ENCODE peak calls at places on chromosome 3, in seven cellular contexts. P, T, C, M, H, G and Y are unnamed samples. For H3K27me3, the result is how much of the 10 kb centered on the place peaks cover.

GRCh38 chr3:56323986-56324420 is 144.3 kb downstream of the ERC2 start:
- DNase-seq in C (peak), H (no peak), P (no peak), T (no peak), G (no peak), M (no peak), Y (no peak)

GRCh38 chr3:196016485-196016884 is 65.4 kb downstream of the TFRC start:
- DNase-seq in P (no peak), C (peak), H (no peak), T (no peak), G (no peak), M (no peak), Y (no peak)

GRCh38 chr3:171615281-171615680 is 155.1 kb upstream of the TNIK start:
- DNase-seq in M (no peak), H (no peak), T (no peak), P (no peak), C (no peak), G (no peak), Y (no peak)

GRCh38 chr3:87191175-87191574 is 35.9 kb upstream of the CHMP2B start:
- DNase-seq in C (no peak), T (no peak), M (no peak), G (no peak), H (no peak), P (no peak), Y (no peak)

GRCh38 chr3:9340450-9341009 is 22.3 kb upstream of the THUMPD3 start:
- DNase-seq in C (peak), T (no peak), M (no peak), G (no peak), H (no peak), P (peak), Y (no peak)

GRCh38 chr3:136385457-136385856 is 135.3 kb downstream of the PCCB start:
- DNase-seq in M (no peak), G (no peak), C (no peak), H (no peak), P (no peak), T (no peak), Y (no peak)

GRCh38 chr3:172213765-172214358 is 174.5 kb downstream of the FNDC3B start:
- DNase-seq in M (no peak), C (no peak), H (no peak), T (no peak), P (no peak), G (no peak), Y (no peak)

GRCh38 chr3:102810937-102811336 is 376.1 kb downstream of the ZPLD1 start:
- DNase-seq in M (no peak), G (no peak), P (no peak), H (no peak), C (no peak), T (no peak), Y (no peak)

GRCh38 chr3:13484861-13485590 is 4.9 kb downstream of the HDAC11 start:
- DNase-seq in H (peak), T (peak), G (peak), M (peak), P (peak), C (peak), Y (peak)

GRCh38 chr3:124351430-124352142 is 359.7 kb upstream of the ROPN1 start:
- DNase-seq in C (peak), T (no peak), H (no peak), G (no peak), P (peak), M (peak), Y (no peak)

GRCh38 chr3:157127831-157128767 is 31.8 kb downstream of the CCNL1 start:
- DNase-seq in M (peak), H (no peak), T (peak), G (peak), C (peak), P (peak), Y (peak)

GRCh38 chr3:120093923-120094775 is at the start of gene GSK3B:
- DNase-seq in C (peak), P (no peak), G (peak), T (peak), H (peak), M (no peak), Y (peak)

GRCh38 chr3:149763565-149763964 is 11.3 kb upstream of the COMMD2 start:
- DNase-seq in P (peak), T (no peak), C (no peak), M (no peak), H (no peak), G (no peak), Y (no peak)

GRCh38 chr3:177512945-177513671 is 315.8 kb upstream of the TBL1XR1 start:
- DNase-seq in T (no peak), H (no peak), P (no peak), G (no peak), M (no peak), C (no peak), Y (no peak)

GRCh38 chr3:75332784-75333183 is 331.3 kb upstream of the FRG2C start:
- DNase-seq in M (no peak), H (no peak), C (no peak), P (no peak), G (no peak), T (no peak), Y (no peak)

GRCh38 chr3:64053581-64053980 is 30.3 kb upstream of the PSMD6 start:
- DNase-seq in T (no peak), H (no peak), C (no peak), G (no peak), M (no peak), P (no peak), Y (no peak)

DNA sequence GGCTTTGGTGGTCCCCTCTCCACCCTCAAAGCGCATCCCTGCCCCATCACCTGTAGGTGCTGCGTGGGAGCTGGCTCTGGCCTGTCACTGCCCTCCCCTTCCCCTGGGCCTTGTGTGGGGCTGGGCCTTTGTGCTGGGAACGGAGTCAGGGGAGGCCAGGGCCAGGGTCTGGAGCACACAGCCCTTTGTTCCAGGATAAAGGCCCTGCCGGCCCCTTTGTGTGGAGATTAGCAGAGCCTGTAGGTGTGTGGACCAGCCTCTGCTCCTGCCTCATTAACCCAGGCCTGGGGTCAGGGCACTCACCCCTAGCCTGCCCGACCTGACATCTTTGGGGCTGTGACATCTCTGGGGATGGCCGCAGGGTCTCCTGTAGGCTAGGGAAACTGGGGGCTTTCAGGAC is 8.9 kb downstream of the EPHB3 start:
- DNase-seq in M (no peak), P (no peak), G (no peak), C (no peak), T (no peak), H (no peak), Y (no peak)
- H3K27me3 ChIP-seq in M (under half), P (under half), G (under half), C (under half), T (under half), H (under half), Y (under half)

DNA sequence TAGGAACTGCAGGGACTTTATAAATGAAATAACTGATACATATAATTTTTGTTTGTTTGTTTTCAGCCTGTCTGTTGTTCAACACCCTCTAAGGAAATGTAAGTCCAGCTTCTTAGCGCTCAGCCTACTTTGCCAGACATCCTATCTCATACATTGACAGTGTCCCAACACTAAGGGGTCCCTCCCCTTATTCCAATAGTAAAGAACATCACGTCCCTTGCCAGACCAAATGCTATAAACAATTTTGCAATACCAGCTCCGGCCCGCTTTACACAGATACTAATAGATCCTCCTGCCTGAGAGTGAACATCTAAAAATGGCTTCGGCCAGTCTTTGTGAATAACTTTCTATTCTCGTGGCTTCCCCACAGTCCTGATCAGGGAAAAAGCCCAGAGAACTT is 4.5 kb upstream of the TAFA4 start:
- DNase-seq in C (no peak), P (no peak), G (no peak), M (no peak), H (no peak), T (no peak), Y (no peak)
- H3K27me3 ChIP-seq in C (under half), P (under half), G (under half), M (under half), H (under half), T (under half), Y (under half)

GRCh38 chr3:147409143-147410121 is at the start of gene ZIC1:
- DNase-seq in H (no peak), G (no peak), T (no peak), P (no peak), M (peak), C (peak), Y (no peak)
- H3K27me3 ChIP-seq in H (half or more), G (under half), T (under half), P (half or more), M (under half), C (under half), Y (under half)

GRCh38 chr3:46889381-46890110 is 12.0 kb downstream of the PTH1R start:
- DNase-seq in M (no peak), G (no peak), T (no peak), C (no peak), H (no peak), P (no peak), Y (peak)

GRCh38 chr3:46888705-46889104 is 11.2 kb downstream of the PTH1R start:
- DNase-seq in H (no peak), T (no peak), G (no peak), C (no peak), M (no peak), P (no peak), Y (peak)

GRCh38 chr3:46890132-46890531 is 12.6 kb downstream of the PTH1R start:
- DNase-seq in C (no peak), P (no peak), H (no peak), G (no peak), M (no peak), T (no peak), Y (peak)

GRCh38 chr3:46885612-46886011 is 8.1 kb downstream of the PTH1R start:
- DNase-seq in G (no peak), M (no peak), H (no peak), T (no peak), P (no peak), C (no peak), Y (no peak)

DNA sequence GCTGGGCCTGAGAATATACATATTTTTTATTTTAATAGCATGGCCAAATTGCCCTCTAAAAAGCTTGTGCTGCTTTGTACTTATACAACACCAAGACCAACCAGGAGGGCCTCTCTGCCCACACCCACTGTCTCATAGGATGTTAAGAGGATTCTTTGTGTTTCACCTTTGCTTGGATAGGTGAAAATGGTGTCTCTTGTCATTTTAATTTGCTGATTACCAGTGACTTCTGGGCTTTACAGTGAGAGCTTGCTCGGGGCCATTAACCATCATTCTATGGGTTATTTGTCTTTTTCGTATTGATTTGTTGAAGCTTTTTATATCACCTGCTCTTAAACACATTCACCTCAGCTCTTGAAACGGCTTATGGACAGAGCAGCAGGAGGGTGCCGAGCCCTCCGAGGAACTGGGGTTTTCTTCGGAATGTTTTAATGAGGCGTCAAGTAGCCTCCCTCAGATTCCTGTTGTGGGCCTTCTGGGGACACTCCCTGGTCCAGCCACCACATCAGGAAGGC is 10.5 kb downstream of the PTH1R start:
- DNase-seq in M (no peak), C (no peak), H (no peak), T (no peak), G (no peak), P (no peak), Y (peak)
- H3K27me3 ChIP-seq in M (under half), C (under half), H (under half), T (under half), G (under half), P (under half), Y (under half)

DNA sequence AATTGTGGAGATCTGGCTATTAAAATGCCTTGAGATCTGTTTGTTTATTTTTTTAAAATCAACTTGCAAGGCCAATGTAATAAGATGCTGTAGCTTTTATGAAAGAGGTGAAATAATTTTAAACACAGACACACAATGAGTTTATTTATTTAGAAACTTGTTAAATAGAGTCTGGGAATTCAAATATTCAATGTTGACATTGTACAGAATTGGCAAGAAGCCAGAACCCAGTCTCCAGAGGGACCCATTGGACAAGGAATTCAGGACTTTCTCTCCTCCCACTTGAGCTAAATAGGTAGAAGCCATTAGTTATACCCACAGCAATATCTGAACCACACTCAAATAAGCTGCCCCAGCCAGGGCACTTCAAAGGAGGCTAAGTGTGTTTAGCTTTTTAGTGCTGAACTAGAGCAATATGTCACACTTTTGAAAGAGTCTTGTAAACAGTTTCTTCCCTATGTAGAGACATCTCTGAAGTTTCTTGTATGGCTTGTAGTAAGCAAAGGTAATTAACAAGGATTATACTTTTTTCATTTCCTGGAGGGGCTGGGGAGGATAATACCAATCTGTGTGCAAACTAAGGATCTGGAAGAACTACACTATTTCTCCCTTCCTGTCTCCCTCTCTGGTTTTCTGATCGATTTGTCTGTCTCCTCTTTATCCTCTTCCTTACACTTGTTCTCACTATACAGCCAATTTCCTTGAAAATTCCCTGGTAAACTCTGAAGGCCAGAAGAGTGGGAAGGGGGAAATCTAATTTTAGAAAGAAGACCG is 6.0 kb downstream of the MECOM start:
- DNase-seq in G (no peak), M (no peak), T (no peak), H (no peak), P (no peak), C (no peak), Y (no peak)
- H3K27me3 ChIP-seq in G (under half), M (under half), T (under half), H (half or more), P (under half), C (half or more), Y (under half)

DNA sequence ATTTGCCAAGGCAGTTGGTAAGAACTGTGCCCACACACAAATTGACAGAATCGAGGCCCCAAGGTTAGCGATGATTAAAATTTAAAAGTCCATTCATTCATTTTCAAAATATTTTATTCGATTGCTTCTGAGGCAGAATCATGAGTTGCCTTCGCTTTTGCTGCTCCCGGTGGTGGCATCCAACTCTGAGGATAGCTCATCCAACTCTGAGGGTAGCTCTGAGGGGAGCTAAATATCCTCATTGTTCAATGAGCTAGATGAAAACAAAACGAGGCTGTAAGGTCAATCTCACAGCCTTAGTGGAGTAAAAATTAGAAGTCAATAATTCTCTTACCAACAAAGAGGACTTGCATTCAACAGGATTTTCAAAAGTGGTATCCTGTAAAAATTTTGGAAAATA is 901 bp upstream of the CHL1 start:
- DNase-seq in M (no peak), P (no peak), G (no peak), H (no peak), C (no peak), T (no peak), Y (no peak)
- H3K27me3 ChIP-seq in M (under half), P (under half), G (under half), H (under half), C (under half), T (under half), Y (under half)

DNA sequence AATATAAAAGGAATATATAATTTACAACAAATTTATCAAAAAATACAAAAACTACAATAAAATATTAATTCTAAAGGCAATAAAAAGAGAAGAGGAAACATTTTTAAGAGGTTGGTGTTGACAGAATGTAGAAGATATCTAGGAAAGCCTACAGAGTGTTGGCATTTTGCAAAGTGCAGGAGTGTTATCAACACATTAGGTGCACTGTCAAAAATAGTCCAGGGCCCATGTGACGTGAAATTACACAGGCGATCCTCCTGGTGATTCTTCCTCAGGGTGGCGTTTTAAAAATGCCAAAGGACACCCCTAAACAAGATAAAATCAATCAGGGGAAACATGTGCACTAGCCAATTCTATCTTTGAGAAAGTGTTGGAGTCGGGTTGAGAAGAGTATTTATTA is 222.7 kb downstream of the ARPP21 start:
- DNase-seq in P (no peak), H (no peak), C (no peak), T (no peak), G (no peak), M (no peak), Y (no peak)
- H3K27me3 ChIP-seq in P (under half), H (under half), C (under half), T (under half), G (under half), M (under half), Y (under half)

GRCh38 chr3:193774916-193775285 is 181.9 kb downstream of the OPA1 start:
- DNase-seq in P (no peak), M (no peak), G (no peak), T (no peak), C (no peak), H (no peak), Y (no peak)
- H3K27me3 ChIP-seq in P (under half), M (under half), G (under half), T (under half), C (half or more), H (under half), Y (under half)

GRCh38 chr3:39809995-39810595 is 686 bp downstream of the MYRIP start:
- DNase-seq in C (no peak), M (no peak), T (no peak), P (no peak), G (no peak), H (no peak), Y (peak)

GRCh38 chr3:39812537-39812936 is 3.1 kb downstream of the MYRIP start:
- DNase-seq in G (no peak), P (peak), C (no peak), H (no peak), M (peak), T (no peak), Y (peak)

GRCh38 chr3:39809181-39809994 is at the start of gene MYRIP:
- DNase-seq in H (peak), G (peak), M (peak), P (peak), C (no peak), T (peak), Y (peak)

GRCh38 chr3:39811561-39811960 is 2.2 kb downstream of the MYRIP start:
- DNase-seq in G (no peak), P (no peak), H (no peak), C (no peak), M (no peak), T (no peak), Y (no peak)

DNA sequence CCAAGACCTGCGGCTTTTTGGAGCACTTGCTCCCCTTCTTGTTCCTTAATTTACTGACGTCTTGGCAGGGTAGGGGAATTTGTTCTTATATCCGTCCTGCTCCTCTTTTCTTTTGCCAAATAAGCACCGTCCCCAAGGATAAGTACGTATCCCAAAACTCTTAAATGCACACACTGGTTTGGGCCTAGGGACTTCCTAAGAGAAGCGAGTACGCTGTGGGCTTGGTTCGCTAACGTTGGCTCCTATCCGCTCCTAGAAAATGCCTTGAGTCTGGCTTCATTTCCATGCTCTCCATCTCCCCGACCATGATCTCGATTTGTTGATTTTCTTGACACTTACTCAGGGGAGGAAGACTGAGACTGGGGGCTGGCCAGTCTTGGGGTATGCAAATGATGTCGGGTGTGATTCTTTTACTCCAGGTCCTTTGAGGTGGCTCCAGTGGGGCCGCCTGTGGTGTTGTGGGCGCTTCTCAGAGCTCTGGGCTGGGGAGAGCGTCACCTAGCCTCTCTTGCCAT is 1.3 kb downstream of the MYRIP start:
- DNase-seq in H (no peak), G (no peak), T (no peak), M (no peak), P (no peak), C (no peak), Y (no peak)
- H3K27me3 ChIP-seq in H (under half), G (under half), T (under half), M (under half), P (under half), C (under half), Y (under half)

GRCh38 chr3:112038863-112039262 is 4.3 kb downstream of the TMPRSS7 start:
- DNase-seq in P (no peak), M (no peak), G (no peak), H (no peak), C (no peak), T (no peak), Y (no peak)
- H3K27me3 ChIP-seq in P (under half), M (under half), G (under half), H (under half), C (under half), T (under half), Y (under half)